ENCODE peak calls at places on chromosomes 16 and 17, in five cellular contexts. K is endothelial cell; A is left ventricle myocardium inferior; B is choroid plexus epithelial cell; Y is CD8-positive, alpha-beta T cell. C is an unnamed sample.

GRCh38 chr17:76492250-76492988 is 8.8 kb downstream of the RHBDF2 start:
- DNase-seq in K (no peak), Y (no peak), A (no peak), B (no peak), C (no peak)

GRCh38 chr17:66420961-66421371 is 118.6 kb downstream of the PRKCA start:
- DNase-seq in B (no peak), K (no peak), Y (no peak), A (no peak), C (no peak)

GRCh38 chr16:12337776-12338655 is 361.5 kb downstream of the SNX29 start:
- DNase-seq in Y (no peak), K (no peak), B (no peak), A (no peak), C (no peak)

GRCh38 chr17:45096141-45096540 is 35.0 kb downstream of the NMT1 start:
- DNase-seq in B (peak), Y (no peak), A (no peak), K (no peak), C (peak)

GRCh38 chr17:42107597-42108576 is 4.6 kb downstream of the DHX58 start:
- DNase-seq in Y (peak), A (peak), B (peak), K (peak), C (peak)

GRCh38 chr17:10051112-10051511 is 146.0 kb upstream of the RCVRN start:
- DNase-seq in B (peak), A (no peak), Y (no peak), K (no peak), C (no peak)

GRCh38 chr17:34156401-34156740 is 98.7 kb upstream of the CCL2 start:
- DNase-seq in K (no peak), B (no peak), A (no peak), Y (no peak), C (no peak)

GRCh38 chr16:81519298-81520150 is 74.9 kb downstream of the CMIP start:
- DNase-seq in B (no peak), Y (no peak), K (no peak), A (no peak), C (no peak)

GRCh38 chr17:43314582-43314981 is 80.8 kb upstream of the RNU2-1 start:
- DNase-seq in Y (no peak), A (no peak), B (peak), K (no peak), C (no peak)

GRCh38 chr17:1787301-1787902 is 25.5 kb downstream of the SERPINF1 start:
- DNase-seq in Y (no peak), A (peak), K (no peak), B (peak), C (no peak)

GRCh38 chr17:78873519-78874340 is 29.3 kb downstream of the CEP295NL start:
- DNase-seq in B (peak), A (peak), K (no peak), Y (no peak), C (no peak)

GRCh38 chr17:4536742-4537411 is 18.3 kb downstream of the MYBBP1A start:
- DNase-seq in A (peak), B (no peak), K (no peak), Y (no peak), C (no peak)

GRCh38 chr17:48679385-48680096 is 42.8 kb downstream of the PRAC1 start:
- DNase-seq in K (no peak), A (no peak), B (no peak), Y (no peak), C (no peak)

GRCh38 chr17:73569758-73570319 is 74.4 kb downstream of the SDK2 start:
- DNase-seq in Y (no peak), A (no peak), K (no peak), B (no peak), C (no peak)

GRCh38 chr16:46658925-46659324 is 30.1 kb downstream of the VPS35 start:
- DNase-seq in Y (no peak), A (no peak), B (peak), K (no peak), C (no peak)

GRCh38 chr16:48531011-48531962 is 78.7 kb downstream of the N4BP1 start:
- DNase-seq in K (no peak), A (peak), Y (no peak), B (peak), C (no peak)

GRCh38 chr16:28845173-28846079 is 722 bp downstream of the TUFM start:
- DNase-seq in A (no peak), B (peak), Y (no peak), K (no peak), C (no peak)

GRCh38 chr16:16137110-16137509 is 86.2 kb downstream of the ABCC6 start:
- DNase-seq in K (no peak), Y (no peak), B (no peak), A (no peak), C (no peak)

GRCh38 chr17:39151680-39152058 is 232 bp upstream of the PLXDC1 start:
- DNase-seq in Y (no peak), K (no peak), B (no peak), A (no peak), C (no peak)

GRCh38 chr16:24204150-24204665 is 51.9 kb upstream of the CACNG3 start:
- DNase-seq in K (no peak), Y (no peak), B (no peak), A (no peak), C (peak)

GRCh38 chr17:29612404-29613370 is 10.0 kb downstream of the CORO6 start:
- DNase-seq in Y (no peak), A (no peak), B (no peak), K (no peak), C (no peak)

GRCh38 chr16:74455619-74456289 is 34.5 kb upstream of the CLEC18B start:
- DNase-seq in B (peak), Y (no peak), K (no peak), A (no peak), C (no peak)

GRCh38 chr16:54694651-54695050 is 236.0 kb upstream of the IRX5 start:
- DNase-seq in Y (no peak), K (no peak), B (no peak), A (no peak), C (no peak)

GRCh38 chr17:37051839-37052238 is 103.1 kb downstream of the AATF start:
- DNase-seq in Y (no peak), K (no peak), B (no peak), A (no peak), C (no peak)

GRCh38 chr16:1277945-1278282 is 22.0 kb downstream of the TPSD1 start:
- DNase-seq in A (no peak), Y (no peak), B (no peak), K (no peak), C (no peak)

GRCh38 chr16:1276580-1276878 is 20.7 kb downstream of the TPSD1 start:
- DNase-seq in Y (no peak), A (no peak), K (no peak), B (no peak), C (no peak)

GRCh38 chr16:1277016-1277944 is 21.4 kb downstream of the TPSD1 start:
- DNase-seq in K (no peak), B (no peak), A (no peak), Y (no peak), C (no peak)

GRCh38 chr16:1273816-1274215 is 17.9 kb downstream of the TPSD1 start:
- DNase-seq in A (no peak), B (no peak), K (no peak), Y (no peak), C (no peak)

GRCh38 chr16:1275791-1276579 is 20.1 kb downstream of the TPSD1 start:
- DNase-seq in K (no peak), Y (no peak), A (no peak), B (no peak), C (no peak)
- TF ChIP-seq CTCF in K (no peak), Y (no peak), A (no peak), B (no peak), C (no peak)

GRCh38 chr16:70510216-70510615 is 13.1 kb downstream of the COG4 start:
- DNase-seq in Y (no peak), B (no peak), K (no peak), A (no peak), C (no peak)

GRCh38 chr16:70511833-70512232 is 11.5 kb downstream of the COG4 start:
- DNase-seq in B (no peak), K (no peak), Y (no peak), A (no peak), C (no peak)

GRCh38 chr16:70512456-70512855 is 10.9 kb downstream of the COG4 start:
- DNase-seq in A (no peak), B (peak), Y (no peak), K (no peak), C (no peak)

DNA sequence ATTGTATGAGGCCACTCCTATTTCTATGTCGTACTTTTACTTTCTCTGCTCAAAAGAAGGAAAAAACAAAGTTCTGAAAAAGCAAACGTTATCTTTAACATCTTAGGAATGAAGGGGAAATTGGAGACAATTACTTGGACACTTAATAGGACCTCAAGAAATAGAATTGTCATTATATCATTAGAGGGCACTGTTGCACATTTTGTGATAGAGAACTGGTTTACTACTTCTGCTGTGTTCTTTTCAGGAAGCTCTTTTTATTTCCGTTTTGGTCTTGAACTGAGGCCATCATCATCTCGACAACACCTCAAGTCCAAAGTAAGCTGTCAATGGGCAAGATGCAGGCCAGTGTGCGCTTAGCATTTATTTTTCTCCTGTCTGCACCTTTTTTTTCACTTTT is 14.6 kb downstream of the COG4 start:
- DNase-seq in Y (no peak), K (no peak), A (no peak), B (peak), C (no peak)
- TF ChIP-seq CTCF in Y (no peak), K (no peak), A (peak), B (peak), C (peak)

GRCh38 chr16:67653131-67654068 is 6.7 kb downstream of the ACD start:
- DNase-seq in B (no peak), Y (no peak), K (no peak), A (no peak), C (no peak)
- TF ChIP-seq CTCF in B (peak), Y (no peak), K (peak), A (no peak), C (no peak)

GRCh38 chr16:68297908-68298307 is 12.8 kb downstream of the SLC7A6OS start:
- DNase-seq in Y (no peak), B (peak), A (no peak), K (no peak), C (no peak)

GRCh38 chr16:68299571-68300453 is 10.9 kb downstream of the SLC7A6OS start:
- DNase-seq in Y (no peak), B (no peak), K (no peak), A (no peak), C (no peak)

GRCh38 chr16:68298907-68299515 is 11.7 kb downstream of the SLC7A6OS start:
- DNase-seq in K (no peak), A (peak), B (peak), Y (no peak), C (no peak)

GRCh38 chr16:68298312-68298711 is 12.4 kb downstream of the SLC7A6OS start:
- DNase-seq in K (no peak), B (no peak), A (no peak), Y (no peak), C (no peak)

DNA sequence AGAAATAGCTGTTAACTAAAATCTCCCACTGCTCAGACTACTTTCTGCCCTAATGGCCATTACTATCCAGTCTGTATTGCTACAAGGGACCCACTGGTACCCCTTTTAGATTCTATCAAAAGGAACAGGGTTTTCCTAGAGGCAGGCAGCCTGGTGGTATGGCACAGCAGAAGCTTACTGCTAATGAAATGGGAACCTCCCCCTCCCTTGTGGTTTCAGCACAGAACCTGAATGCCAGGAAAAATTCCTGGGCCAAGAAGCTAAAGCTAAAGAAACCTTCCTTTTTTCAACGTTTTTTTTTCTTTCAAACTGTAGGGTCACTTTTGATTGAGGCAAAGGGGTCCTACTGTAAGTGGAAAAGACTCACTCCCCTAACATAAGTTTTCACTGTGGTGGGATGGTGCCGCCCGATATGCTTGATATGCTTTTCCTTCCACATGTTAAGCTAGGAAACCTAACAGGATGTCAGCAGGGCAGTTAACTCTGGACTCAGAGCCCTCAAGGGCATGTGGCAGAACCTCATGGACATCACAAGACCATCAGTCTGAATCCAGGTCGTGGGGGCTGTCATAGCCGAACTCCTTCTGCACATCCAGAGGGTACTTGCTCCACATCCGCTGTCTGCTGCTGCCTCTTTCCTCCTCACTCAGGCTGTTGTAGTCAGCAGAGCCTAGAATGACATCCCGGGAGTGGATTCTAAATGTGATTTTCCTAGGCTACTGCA is 9.8 kb downstream of the SLC7A6OS start:
- DNase-seq in B (peak), Y (no peak), A (no peak), K (no peak), C (no peak)
- TF ChIP-seq CTCF in B (no peak), Y (no peak), A (no peak), K (no peak), C (no peak)

DNA sequence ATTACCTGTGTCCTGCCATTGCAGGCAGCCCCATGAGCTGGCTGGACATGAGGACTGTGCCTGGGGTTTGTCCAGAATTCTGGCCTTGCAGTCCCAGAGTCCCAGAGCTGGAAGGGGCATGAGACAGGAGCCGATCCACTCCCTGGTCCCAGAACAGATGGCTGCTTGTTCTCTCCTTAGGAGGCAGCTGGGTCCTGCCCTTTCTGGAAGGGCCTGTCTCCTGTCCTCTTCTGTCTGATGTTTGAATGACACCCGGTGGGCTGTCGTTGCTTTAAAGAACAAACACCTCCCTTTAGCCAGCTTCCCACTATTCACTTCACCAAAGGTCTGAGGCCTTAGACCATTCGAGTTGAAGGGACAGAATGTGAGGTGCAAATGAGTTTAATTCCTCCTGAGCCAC is 63.8 kb downstream of the RAP1GAP2 start:
- DNase-seq in A (no peak), Y (no peak), B (no peak), K (no peak), C (peak)
- TF ChIP-seq CTCF in A (no peak), Y (no peak), B (no peak), K (no peak), C (no peak)

GRCh38 chr16:22198547-22199293 is 7.4 kb upstream of the EEF2K start:
- DNase-seq in Y (no peak), B (no peak), K (no peak), A (no peak), C (no peak)
- TF ChIP-seq CTCF in Y (no peak), B (peak), K (no peak), A (no peak), C (no peak)

GRCh38 chr16:89374393-89374948 is 115.9 kb downstream of the ANKRD11 start:
- DNase-seq in Y (no peak), A (no peak), B (peak), K (no peak), C (peak)
- TF ChIP-seq CTCF in Y (no peak), A (peak), B (peak), K (no peak), C (peak)

GRCh38 chr16:52068447-52069074 is 478.4 kb downstream of the TOX3 start:
- DNase-seq in K (peak), B (peak), Y (no peak), A (no peak), C (no peak)
- TF ChIP-seq CTCF in K (no peak), B (no peak), Y (no peak), A (peak), C (peak)

GRCh38 chr16:1846416-1846815 is 19.4 kb downstream of the FAHD1 start:
- DNase-seq in A (no peak), Y (no peak), B (no peak), K (no peak), C (no peak)
- TF ChIP-seq CTCF in A (no peak), Y (no peak), B (no peak), K (no peak), C (no peak)

DNA sequence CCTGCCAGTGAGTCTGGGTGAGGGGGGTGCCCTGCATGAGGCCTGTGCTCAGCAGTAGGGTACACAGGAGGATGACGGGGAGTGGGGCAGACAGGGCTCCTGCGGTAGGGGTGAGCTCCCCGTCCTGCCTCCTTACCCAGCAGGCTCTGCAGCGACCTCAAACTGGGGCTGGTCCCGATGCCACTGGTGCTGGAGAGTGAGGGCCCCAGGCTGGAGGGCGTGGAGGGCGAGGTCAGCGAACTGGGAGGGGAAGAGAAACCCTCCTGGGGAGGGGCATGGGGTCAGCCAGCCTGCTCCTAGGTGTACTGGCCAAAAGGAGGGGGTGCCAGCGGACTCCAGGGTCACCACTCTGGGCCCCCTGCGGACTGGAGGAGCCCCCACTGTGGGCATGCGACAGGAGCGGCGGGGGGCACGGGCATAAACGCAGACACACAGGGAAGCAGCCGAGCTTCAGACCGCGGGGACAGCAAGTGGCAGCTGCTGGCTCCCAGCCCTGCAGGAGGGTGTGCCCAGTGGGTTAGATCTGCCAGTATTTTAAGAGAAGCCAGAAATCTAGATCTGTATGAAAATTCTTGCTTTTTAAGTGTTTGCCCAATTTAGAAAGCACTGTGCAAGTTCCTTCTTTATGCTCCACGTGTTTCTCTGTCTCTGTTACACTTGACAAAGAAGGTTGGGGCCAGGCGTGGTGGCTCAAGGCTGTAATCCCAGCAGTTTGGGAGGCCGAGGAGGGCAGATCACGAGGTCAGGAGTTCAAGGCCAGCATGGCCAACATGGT is 9.0 kb upstream of the VASN start:
- DNase-seq in Y (no peak), K (no peak), A (no peak), B (no peak), C (no peak)
- TF ChIP-seq CTCF in Y (no peak), K (no peak), A (no peak), B (no peak), C (no peak)